ENCODE peak calls at places on chromosome 20, in six cellular contexts. L, Y, K, M, C and R are unnamed samples.

GRCh38 chr20:34978092-34978744 is 22.6 kb downstream of the MYH7B start:
- DNase-seq in L (no peak), C (no peak), M (no peak), Y (no peak), K (no peak), R (no peak)

GRCh38 chr20:5044075-5044620 is 42.8 kb upstream of the SLC23A2 start:
- DNase-seq in M (no peak), Y (no peak), K (no peak), C (no peak), L (no peak), R (no peak)

GRCh38 chr20:53707341-53708102 is 113.9 kb upstream of the ZNF217 start:
- DNase-seq in K (no peak), L (peak), M (no peak), Y (no peak), C (peak), R (no peak)

GRCh38 chr20:57884956-57885355 is 175.1 kb upstream of the PMEPA1 start:
- DNase-seq in M (no peak), K (no peak), C (no peak), L (no peak), Y (no peak), R (no peak)

GRCh38 chr20:48350291-48350988 is 477.4 kb downstream of the PREX1 start:
- DNase-seq in K (no peak), M (no peak), L (no peak), Y (no peak), C (no peak), R (no peak)

GRCh38 chr20:59177266-59178250 is 13.9 kb downstream of the ZNF831 start:
- DNase-seq in C (no peak), M (no peak), L (no peak), K (no peak), Y (no peak), R (no peak)

GRCh38 chr20:10217517-10218410 is 866 bp upstream of the SNAP25 start:
- DNase-seq in C (no peak), K (peak), L (peak), Y (no peak), M (peak), R (no peak)

GRCh38 chr20:11020712-11021111 is 346.9 kb upstream of the JAG1 start:
- DNase-seq in M (no peak), C (no peak), L (no peak), K (no peak), Y (no peak), R (no peak)

GRCh38 chr20:16978497-16978896 is 230.3 kb downstream of the OTOR start:
- DNase-seq in C (no peak), K (no peak), M (peak), L (no peak), Y (no peak), R (no peak)

GRCh38 chr20:57388953-57389694 is 2.1 kb upstream of the RBM38 start:
- DNase-seq in Y (no peak), C (no peak), L (peak), K (peak), M (peak), R (peak)

GRCh38 chr20:3199976-3200755 is 4.3 kb downstream of the DDRGK1 start:
- DNase-seq in K (no peak), Y (no peak), L (no peak), C (no peak), M (no peak), R (no peak)

GRCh38 chr20:40956926-40957760 is 71.5 kb upstream of the TOP1 start:
- DNase-seq in K (no peak), M (no peak), Y (peak), C (no peak), L (no peak), R (peak)

GRCh38 chr20:44211177-44212039 is 837 bp upstream of the OSER1 start:
- DNase-seq in M (no peak), K (no peak), L (peak), Y (no peak), C (peak), R (no peak)

GRCh38 chr20:41091926-41092325 is 45.4 kb upstream of the PLCG1 start:
- DNase-seq in M (no peak), K (no peak), L (peak), C (no peak), Y (no peak), R (no peak)

GRCh38 chr20:56710577-56711465 is 81.7 kb downstream of the TFAP2C start:
- DNase-seq in K (no peak), C (peak), L (peak), Y (no peak), M (peak), R (no peak)

GRCh38 chr20:50710492-50711063 is 19.2 kb upstream of the RIPOR3 start:
- DNase-seq in K (no peak), Y (no peak), M (peak), L (peak), C (peak), R (no peak)

GRCh38 chr20:13286600-13286999 is 65.5 kb downstream of the ISM1 start:
- DNase-seq in K (no peak), M (peak), L (no peak), C (no peak), Y (no peak), R (no peak)

GRCh38 chr20:63957004-63957689 is 931 bp upstream of the UCKL1 start:
- DNase-seq in Y (no peak), C (peak), K (peak), L (peak), M (peak), R (no peak)

GRCh38 chr20:17914957-17915356 is 53.6 kb downstream of the SNX5 start:
- DNase-seq in L (no peak), Y (no peak), K (no peak), C (no peak), M (no peak), R (no peak)

GRCh38 chr20:44467289-44467883 is 8.3 kb upstream of the TTPAL start:
- DNase-seq in L (no peak), K (peak), M (no peak), Y (no peak), C (no peak), R (no peak)

GRCh38 chr20:63448050-63448449 is 24.4 kb downstream of the KCNQ2 start:
- DNase-seq in K (no peak), M (no peak), C (no peak), L (no peak), Y (no peak), R (no peak)

GRCh38 chr20:53413188-53413631 is 180.4 kb downstream of the ZNF217 start:
- DNase-seq in K (peak), C (no peak), Y (no peak), M (peak), L (no peak), R (no peak)

GRCh38 chr20:36333841-36334240 is 27.7 kb downstream of the DLGAP4 start:
- DNase-seq in Y (no peak), M (no peak), L (no peak), C (no peak), K (no peak), R (no peak)

GRCh38 chr20:41897708-41898107 is 279.5 kb upstream of the CHD6 start:
- DNase-seq in M (no peak), K (no peak), L (no peak), C (no peak), Y (no peak), R (no peak)

GRCh38 chr20:55641497-55641896 is 363.8 kb downstream of the CBLN4 start:
- DNase-seq in M (no peak), L (no peak), C (no peak), Y (no peak), K (no peak), R (no peak)

GRCh38 chr20:32484221-32485125 is 100.7 kb downstream of the NOL4L start:
- DNase-seq in L (no peak), C (no peak), Y (peak), M (no peak), K (peak), R (peak)

GRCh38 chr20:19816386-19816785 is 58.3 kb downstream of the RIN2 start:
- DNase-seq in K (no peak), M (no peak), C (no peak), Y (no peak), L (no peak), R (no peak)

GRCh38 chr20:4135385-4136077 is 120.2 kb upstream of the RNF24 start:
- DNase-seq in K (no peak), C (peak), L (peak), Y (no peak), M (peak), R (no peak)

GRCh38 chr20:61789329-61789728 is 276.4 kb downstream of the TAF4 start:
- DNase-seq in M (peak), K (no peak), Y (no peak), L (no peak), C (no peak), R (no peak)

GRCh38 chr20:37897008-37897548 is 5.8 kb upstream of the VSTM2L start:
- DNase-seq in K (peak), L (no peak), Y (no peak), C (no peak), M (no peak), R (no peak)
- TF ChIP-seq CTCF in K (peak), L (no peak), Y (peak), C (peak), M (peak), R (peak)

DNA sequence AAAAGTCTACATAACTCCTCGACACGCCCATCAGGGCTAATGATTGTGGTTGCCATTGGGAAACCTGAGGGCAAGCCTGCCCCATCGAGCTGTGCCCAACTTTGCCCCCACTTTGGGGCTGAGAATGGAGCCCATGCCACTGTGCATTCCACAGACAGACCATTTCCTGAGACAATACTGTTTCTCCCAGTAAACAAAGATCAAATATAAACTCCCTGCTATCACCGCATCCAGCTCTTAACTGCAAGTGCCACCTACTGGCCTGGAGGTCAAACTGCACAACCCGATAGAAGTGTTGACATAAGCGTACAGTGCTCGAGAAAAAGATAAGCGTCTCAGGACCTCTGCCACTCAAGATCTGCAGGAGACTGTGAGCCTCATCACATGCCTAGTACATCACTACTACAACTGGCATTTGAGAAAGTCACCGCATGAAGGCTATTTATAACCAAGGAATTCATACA is 4.7 kb upstream of the DEFB126 start:
- DNase-seq in M (no peak), Y (no peak), K (no peak), C (no peak), L (no peak), R (no peak)
- TF ChIP-seq CTCF in M (peak), Y (peak), K (no peak), C (peak), L (no peak), R (peak)

DNA sequence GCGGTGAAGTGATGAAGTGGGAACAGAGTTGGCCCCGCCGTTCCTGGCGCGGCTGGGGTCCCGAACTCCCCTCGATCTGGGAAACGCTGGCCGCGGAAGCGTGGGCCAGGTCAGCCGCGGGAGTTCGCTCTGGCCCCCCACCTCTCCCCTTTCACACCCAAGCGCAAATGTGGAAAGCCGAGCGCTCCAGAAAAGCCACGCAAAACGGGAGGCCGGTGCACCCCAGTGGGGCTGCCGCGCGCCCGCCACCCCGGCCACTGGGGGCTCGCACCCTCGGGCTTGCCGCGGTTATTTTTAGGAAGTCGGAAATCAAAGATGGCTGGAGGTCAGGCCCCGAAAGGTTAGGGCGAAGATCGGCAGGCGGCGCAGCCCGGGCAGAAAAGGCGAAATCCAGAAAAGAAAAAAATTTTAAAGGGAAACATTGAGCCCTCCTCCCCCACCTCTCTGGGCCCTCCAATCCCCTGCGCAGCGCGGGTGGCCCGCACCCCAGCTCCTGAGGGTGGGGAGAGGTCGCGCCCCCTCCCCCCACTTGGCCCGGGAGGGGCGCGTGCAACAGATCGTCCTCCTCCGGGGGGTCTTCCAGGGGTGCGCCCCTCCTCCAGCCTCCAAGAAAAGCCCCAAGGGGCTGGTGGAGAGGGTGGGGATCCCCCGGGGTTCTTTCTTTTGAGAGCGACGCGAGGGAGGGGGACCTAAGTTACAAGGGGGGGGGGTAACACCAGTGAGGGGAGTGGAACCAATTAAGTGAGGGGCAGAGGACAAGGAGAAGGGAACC is 915 bp downstream of the SALL4 start:
- DNase-seq in M (no peak), C (no peak), Y (no peak), L (no peak), K (peak), R (no peak)
- TF ChIP-seq CTCF in M (no peak), C (peak), Y (peak), L (peak), K (peak), R (peak)

DNA sequence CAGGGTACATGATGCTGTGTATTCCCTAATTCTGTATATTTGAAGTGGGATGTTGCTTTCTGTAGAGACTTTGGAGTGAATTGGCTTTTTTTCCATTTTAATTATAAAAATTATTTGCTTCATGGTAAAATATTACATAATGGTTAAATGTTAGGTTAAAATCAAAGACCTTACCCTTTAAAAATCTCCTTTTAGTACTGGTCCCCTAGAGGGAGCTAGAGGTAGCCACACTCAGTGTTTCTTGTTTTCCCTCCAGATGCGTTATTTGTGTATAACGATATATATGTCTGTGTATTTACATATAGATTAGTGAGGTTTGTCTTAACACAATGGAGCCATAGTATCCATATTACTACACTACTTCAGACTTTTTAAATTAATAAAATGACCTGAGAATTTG is 146.7 kb downstream of the PLCB4 start:
- DNase-seq in C (no peak), L (no peak), K (no peak), M (peak), Y (no peak), R (no peak)
- TF ChIP-seq CTCF in C (peak), L (peak), K (peak), M (peak), Y (peak), R (peak)

DNA sequence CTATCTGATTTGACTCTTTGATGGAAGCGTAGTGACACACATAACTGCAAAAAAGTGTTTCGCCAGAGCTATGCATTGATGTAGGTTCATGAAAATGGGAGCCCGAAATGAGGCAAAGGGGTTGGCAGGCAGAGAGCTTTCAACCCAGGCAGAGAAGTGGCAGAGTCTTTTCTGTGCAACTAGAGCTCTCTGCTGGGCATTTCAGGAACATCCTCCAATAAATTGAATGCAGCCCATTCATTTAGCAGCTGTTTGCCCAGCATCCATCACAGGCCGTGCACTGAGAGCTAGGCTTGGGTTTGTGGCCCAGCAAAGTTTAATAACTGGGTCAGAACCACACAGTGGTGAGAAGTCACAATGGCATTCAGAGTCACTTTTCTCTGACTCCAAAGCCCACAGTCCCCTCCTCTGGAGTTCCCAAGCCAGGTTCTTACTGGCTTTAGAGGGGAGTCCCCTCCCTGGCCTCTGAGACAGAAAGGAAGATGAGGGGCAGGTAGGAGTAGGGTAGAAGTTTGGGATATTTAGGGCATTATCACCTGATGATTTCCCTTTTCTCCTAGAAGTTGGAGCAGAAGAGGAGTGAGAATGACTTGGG is 31.8 kb upstream of the ELMO2 start:
- DNase-seq in M (peak), C (peak), K (peak), L (peak), Y (no peak), R (no peak)
- TF ChIP-seq CTCF in M (peak), C (peak), K (peak), L (peak), Y (peak), R (peak)

GRCh38 chr20:7275628-7276237 is 508.2 kb downstream of the BMP2 start:
- DNase-seq in K (no peak), L (no peak), M (no peak), Y (no peak), C (no peak), R (no peak)
- TF ChIP-seq CTCF in K (no peak), L (no peak), M (no peak), Y (no peak), C (no peak), R (no peak)